ENCODE peak calls at places on chromosome 17, in eight cellular contexts. One of them, this sample, is unnamed.

GRCh38 chr17:81044764-81045589 is 10.0 kb downstream of the BAIAP2 start:
- DNase-seq in cerebellar cortex: peak; percentile 82
- DNase-seq in stimulated activated effector memory CD8-positive, alpha-beta T cell treated with anti-CD3 and anti-CD28 coated beads, Interleukin-12 subunit alpha, Interleukin-12 subunit beta, amount 100 ng/mL, for 72 hours: no peak
- DNase-seq in T-cell: no peak
- DNase-seq in activated T-cell treated with anti-CD3 and anti-CD28 coated beads for 48 hours: no peak
- DNase-seq in GM06990: no peak
- DNase-seq in stimulated activated CD4-positive, alpha-beta T cell treated with anti-CD3 and anti-CD28 coated beads, Interleukin-2, amount 100 ng/mL, for 48 hours: no peak
- DNase-seq in AG10803: peak; percentile 72
- DNase-seq in this sample: no peak

GRCh38 chr17:81453712-81454111 is 58.5 kb downstream of the BAHCC1 start:
- DNase-seq in GM06990: peak; percentile 60
- DNase-seq in stimulated activated CD4-positive, alpha-beta T cell treated with anti-CD3 and anti-CD28 coated beads, Interleukin-2, amount 100 ng/mL, for 48 hours: no peak
- DNase-seq in cerebellar cortex: no peak
- DNase-seq in activated T-cell treated with anti-CD3 and anti-CD28 coated beads for 48 hours: no peak
- DNase-seq in T-cell: no peak
- DNase-seq in stimulated activated effector memory CD8-positive, alpha-beta T cell treated with anti-CD3 and anti-CD28 coated beads, Interleukin-12 subunit alpha, Interleukin-12 subunit beta, amount 100 ng/mL, for 72 hours: no peak
- DNase-seq in AG10803: no peak
- DNase-seq in this sample: no peak

GRCh38 chr17:68593331-68593710 is 7.8 kb downstream of the FAM20A start:
- DNase-seq in GM06990: no peak
- DNase-seq in activated T-cell treated with anti-CD3 and anti-CD28 coated beads for 48 hours: no peak
- DNase-seq in AG10803: peak; percentile 42
- DNase-seq in T-cell: no peak
- DNase-seq in stimulated activated CD4-positive, alpha-beta T cell treated with anti-CD3 and anti-CD28 coated beads, Interleukin-2, amount 100 ng/mL, for 48 hours: no peak
- DNase-seq in stimulated activated effector memory CD8-positive, alpha-beta T cell treated with anti-CD3 and anti-CD28 coated beads, Interleukin-12 subunit alpha, Interleukin-12 subunit beta, amount 100 ng/mL, for 72 hours: no peak
- DNase-seq in cerebellar cortex: no peak
- DNase-seq in this sample: no peak

GRCh38 chr17:7549401-7550055 is 670 bp downstream of the TNFSF12 start:
- DNase-seq in AG10803: no peak
- DNase-seq in activated T-cell treated with anti-CD3 and anti-CD28 coated beads for 48 hours: peak; percentile 30
- DNase-seq in T-cell: no peak
- DNase-seq in GM06990: no peak
- DNase-seq in stimulated activated effector memory CD8-positive, alpha-beta T cell treated with anti-CD3 and anti-CD28 coated beads, Interleukin-12 subunit alpha, Interleukin-12 subunit beta, amount 100 ng/mL, for 72 hours: peak; percentile 70
- DNase-seq in cerebellar cortex: no peak
- DNase-seq in stimulated activated CD4-positive, alpha-beta T cell treated with anti-CD3 and anti-CD28 coated beads, Interleukin-2, amount 100 ng/mL, for 48 hours: peak; percentile 27
- DNase-seq in this sample: no peak

GRCh38 chr17:74493381-74493833 is 27.0 kb downstream of the CD300A start:
- DNase-seq in AG10803: peak; percentile 56
- DNase-seq in stimulated activated CD4-positive, alpha-beta T cell treated with anti-CD3 and anti-CD28 coated beads, Interleukin-2, amount 100 ng/mL, for 48 hours: peak; percentile 65
- DNase-seq in T-cell: peak; percentile 62
- DNase-seq in stimulated activated effector memory CD8-positive, alpha-beta T cell treated with anti-CD3 and anti-CD28 coated beads, Interleukin-12 subunit alpha, Interleukin-12 subunit beta, amount 100 ng/mL, for 72 hours: peak; percentile 78
- DNase-seq in GM06990: no peak
- DNase-seq in cerebellar cortex: peak; percentile 75
- DNase-seq in activated T-cell treated with anti-CD3 and anti-CD28 coated beads for 48 hours: peak; percentile 52
- DNase-seq in this sample: peak; percentile 97

GRCh38 chr17:72822358-72823023 is 270.0 kb downstream of the SLC39A11 start:
- DNase-seq in T-cell: no peak
- DNase-seq in GM06990: no peak
- DNase-seq in AG10803: no peak
- DNase-seq in stimulated activated CD4-positive, alpha-beta T cell treated with anti-CD3 and anti-CD28 coated beads, Interleukin-2, amount 100 ng/mL, for 48 hours: no peak
- DNase-seq in cerebellar cortex: no peak
- DNase-seq in stimulated activated effector memory CD8-positive, alpha-beta T cell treated with anti-CD3 and anti-CD28 coated beads, Interleukin-12 subunit alpha, Interleukin-12 subunit beta, amount 100 ng/mL, for 72 hours: no peak
- DNase-seq in activated T-cell treated with anti-CD3 and anti-CD28 coated beads for 48 hours: no peak
- DNase-seq in this sample: no peak

GRCh38 chr17:38663964-38664644 is 10.7 kb downstream of the EPOP start:
- DNase-seq in stimulated activated CD4-positive, alpha-beta T cell treated with anti-CD3 and anti-CD28 coated beads, Interleukin-2, amount 100 ng/mL, for 48 hours: no peak
- DNase-seq in T-cell: no peak
- DNase-seq in GM06990: no peak
- DNase-seq in cerebellar cortex: no peak
- DNase-seq in activated T-cell treated with anti-CD3 and anti-CD28 coated beads for 48 hours: no peak
- DNase-seq in AG10803: no peak
- DNase-seq in stimulated activated effector memory CD8-positive, alpha-beta T cell treated with anti-CD3 and anti-CD28 coated beads, Interleukin-12 subunit alpha, Interleukin-12 subunit beta, amount 100 ng/mL, for 72 hours: no peak
- DNase-seq in this sample: peak; percentile 49

GRCh38 chr17:20997711-20998570 is 44.9 kb downstream of the USP22 start:
- DNase-seq in GM06990: no peak
- DNase-seq in stimulated activated CD4-positive, alpha-beta T cell treated with anti-CD3 and anti-CD28 coated beads, Interleukin-2, amount 100 ng/mL, for 48 hours: no peak
- DNase-seq in activated T-cell treated with anti-CD3 and anti-CD28 coated beads for 48 hours: no peak
- DNase-seq in AG10803: no peak
- DNase-seq in T-cell: no peak
- DNase-seq in cerebellar cortex: no peak
- DNase-seq in stimulated activated effector memory CD8-positive, alpha-beta T cell treated with anti-CD3 and anti-CD28 coated beads, Interleukin-12 subunit alpha, Interleukin-12 subunit beta, amount 100 ng/mL, for 72 hours: no peak
- DNase-seq in this sample: peak; percentile 91

GRCh38 chr17:51128089-51128488 is 7.4 kb upstream of the SPAG9 start:
- DNase-seq in stimulated activated CD4-positive, alpha-beta T cell treated with anti-CD3 and anti-CD28 coated beads, Interleukin-2, amount 100 ng/mL, for 48 hours: no peak
- DNase-seq in T-cell: no peak
- DNase-seq in AG10803: no peak
- DNase-seq in cerebellar cortex: no peak
- DNase-seq in GM06990: no peak
- DNase-seq in activated T-cell treated with anti-CD3 and anti-CD28 coated beads for 48 hours: no peak
- DNase-seq in stimulated activated effector memory CD8-positive, alpha-beta T cell treated with anti-CD3 and anti-CD28 coated beads, Interleukin-12 subunit alpha, Interleukin-12 subunit beta, amount 100 ng/mL, for 72 hours: no peak
- DNase-seq in this sample: peak; percentile 63

GRCh38 chr17:60151355-60151754 is 1.6 kb downstream of the CA4 start:
- DNase-seq in cerebellar cortex: no peak
- DNase-seq in stimulated activated effector memory CD8-positive, alpha-beta T cell treated with anti-CD3 and anti-CD28 coated beads, Interleukin-12 subunit alpha, Interleukin-12 subunit beta, amount 100 ng/mL, for 72 hours: no peak
- DNase-seq in T-cell: no peak
- DNase-seq in activated T-cell treated with anti-CD3 and anti-CD28 coated beads for 48 hours: no peak
- DNase-seq in stimulated activated CD4-positive, alpha-beta T cell treated with anti-CD3 and anti-CD28 coated beads, Interleukin-2, amount 100 ng/mL, for 48 hours: no peak
- DNase-seq in AG10803: no peak
- DNase-seq in GM06990: no peak
- DNase-seq in this sample: peak; percentile 59

GRCh38 chr17:70820276-70820675 is 650.9 kb downstream of the KCNJ2 start:
- DNase-seq in T-cell: no peak
- DNase-seq in AG10803: peak; percentile 51
- DNase-seq in GM06990: no peak
- DNase-seq in stimulated activated CD4-positive, alpha-beta T cell treated with anti-CD3 and anti-CD28 coated beads, Interleukin-2, amount 100 ng/mL, for 48 hours: no peak
- DNase-seq in cerebellar cortex: no peak
- DNase-seq in stimulated activated effector memory CD8-positive, alpha-beta T cell treated with anti-CD3 and anti-CD28 coated beads, Interleukin-12 subunit alpha, Interleukin-12 subunit beta, amount 100 ng/mL, for 72 hours: no peak
- DNase-seq in activated T-cell treated with anti-CD3 and anti-CD28 coated beads for 48 hours: no peak
- DNase-seq in this sample: no peak

GRCh38 chr17:57109393-57110151 is 24.5 kb downstream of the AKAP1 start:
- DNase-seq in activated T-cell treated with anti-CD3 and anti-CD28 coated beads for 48 hours: no peak
- DNase-seq in GM06990: no peak
- DNase-seq in T-cell: no peak
- DNase-seq in AG10803: no peak
- DNase-seq in stimulated activated CD4-positive, alpha-beta T cell treated with anti-CD3 and anti-CD28 coated beads, Interleukin-2, amount 100 ng/mL, for 48 hours: no peak
- DNase-seq in cerebellar cortex: no peak
- DNase-seq in stimulated activated effector memory CD8-positive, alpha-beta T cell treated with anti-CD3 and anti-CD28 coated beads, Interleukin-12 subunit alpha, Interleukin-12 subunit beta, amount 100 ng/mL, for 72 hours: no peak
- DNase-seq in this sample: peak; percentile 83

GRCh38 chr17:57114085-57114673 is 29.1 kb downstream of the AKAP1 start:
- DNase-seq in T-cell: peak; percentile 56
- DNase-seq in stimulated activated CD4-positive, alpha-beta T cell treated with anti-CD3 and anti-CD28 coated beads, Interleukin-2, amount 100 ng/mL, for 48 hours: peak; percentile 68
- DNase-seq in activated T-cell treated with anti-CD3 and anti-CD28 coated beads for 48 hours: peak; percentile 47
- DNase-seq in stimulated activated effector memory CD8-positive, alpha-beta T cell treated with anti-CD3 and anti-CD28 coated beads, Interleukin-12 subunit alpha, Interleukin-12 subunit beta, amount 100 ng/mL, for 72 hours: peak; percentile 84
- DNase-seq in cerebellar cortex: no peak
- DNase-seq in AG10803: peak; percentile 9
- DNase-seq in GM06990: no peak
- DNase-seq in this sample: peak; percentile 97

GRCh38 chr17:35612924-35613521 is 25.9 kb downstream of the AP2B1 start:
- DNase-seq in GM06990: no peak
- DNase-seq in stimulated activated effector memory CD8-positive, alpha-beta T cell treated with anti-CD3 and anti-CD28 coated beads, Interleukin-12 subunit alpha, Interleukin-12 subunit beta, amount 100 ng/mL, for 72 hours: no peak
- DNase-seq in stimulated activated CD4-positive, alpha-beta T cell treated with anti-CD3 and anti-CD28 coated beads, Interleukin-2, amount 100 ng/mL, for 48 hours: peak; percentile 12
- DNase-seq in AG10803: peak; percentile 51
- DNase-seq in cerebellar cortex: peak; percentile 64
- DNase-seq in activated T-cell treated with anti-CD3 and anti-CD28 coated beads for 48 hours: peak; percentile 8
- DNase-seq in T-cell: peak; percentile 27
- DNase-seq in this sample: peak; percentile 82

GRCh38 chr17:14775761-14776492 is 475.0 kb downstream of the HS3ST3B1 start:
- DNase-seq in stimulated activated CD4-positive, alpha-beta T cell treated with anti-CD3 and anti-CD28 coated beads, Interleukin-2, amount 100 ng/mL, for 48 hours: no peak
- DNase-seq in cerebellar cortex: no peak
- DNase-seq in AG10803: peak; percentile 51
- DNase-seq in activated T-cell treated with anti-CD3 and anti-CD28 coated beads for 48 hours: no peak
- DNase-seq in T-cell: no peak
- DNase-seq in stimulated activated effector memory CD8-positive, alpha-beta T cell treated with anti-CD3 and anti-CD28 coated beads, Interleukin-12 subunit alpha, Interleukin-12 subunit beta, amount 100 ng/mL, for 72 hours: no peak
- DNase-seq in GM06990: no peak
- DNase-seq in this sample: no peak

GRCh38 chr17:50935201-50936124 is 69.3 kb upstream of the TOB1 start:
- DNase-seq in GM06990: no peak
- DNase-seq in AG10803: no peak
- DNase-seq in T-cell: no peak
- DNase-seq in cerebellar cortex: peak; percentile 84
- DNase-seq in stimulated activated effector memory CD8-positive, alpha-beta T cell treated with anti-CD3 and anti-CD28 coated beads, Interleukin-12 subunit alpha, Interleukin-12 subunit beta, amount 100 ng/mL, for 72 hours: no peak
- DNase-seq in activated T-cell treated with anti-CD3 and anti-CD28 coated beads for 48 hours: no peak
- DNase-seq in stimulated activated CD4-positive, alpha-beta T cell treated with anti-CD3 and anti-CD28 coated beads, Interleukin-2, amount 100 ng/mL, for 48 hours: no peak
- DNase-seq in this sample: no peak

GRCh38 chr17:59299400-59300092 is 31.9 kb upstream of the YPEL2 start:
- DNase-seq in stimulated activated CD4-positive, alpha-beta T cell treated with anti-CD3 and anti-CD28 coated beads, Interleukin-2, amount 100 ng/mL, for 48 hours: no peak
- DNase-seq in AG10803: no peak
- DNase-seq in stimulated activated effector memory CD8-positive, alpha-beta T cell treated with anti-CD3 and anti-CD28 coated beads, Interleukin-12 subunit alpha, Interleukin-12 subunit beta, amount 100 ng/mL, for 72 hours: no peak
- DNase-seq in GM06990: no peak
- DNase-seq in activated T-cell treated with anti-CD3 and anti-CD28 coated beads for 48 hours: no peak
- DNase-seq in cerebellar cortex: no peak
- DNase-seq in T-cell: no peak
- DNase-seq in this sample: no peak

GRCh38 chr17:79188048-79188447 is 113.4 kb downstream of the ENGASE start:
- DNase-seq in stimulated activated CD4-positive, alpha-beta T cell treated with anti-CD3 and anti-CD28 coated beads, Interleukin-2, amount 100 ng/mL, for 48 hours: peak; percentile 18
- DNase-seq in GM06990: no peak
- DNase-seq in cerebellar cortex: peak; percentile 58
- DNase-seq in T-cell: no peak
- DNase-seq in stimulated activated effector memory CD8-positive, alpha-beta T cell treated with anti-CD3 and anti-CD28 coated beads, Interleukin-12 subunit alpha, Interleukin-12 subunit beta, amount 100 ng/mL, for 72 hours: no peak
- DNase-seq in activated T-cell treated with anti-CD3 and anti-CD28 coated beads for 48 hours: peak; percentile 12
- DNase-seq in AG10803: no peak
- DNase-seq in this sample: peak; percentile 93

GRCh38 chr17:37488607-37489196 is 989 bp upstream of the DUSP14 start:
- DNase-seq in activated T-cell treated with anti-CD3 and anti-CD28 coated beads for 48 hours: peak; percentile 52
- DNase-seq in T-cell: peak; percentile 18
- DNase-seq in cerebellar cortex: peak; percentile 65
- DNase-seq in stimulated activated effector memory CD8-positive, alpha-beta T cell treated with anti-CD3 and anti-CD28 coated beads, Interleukin-12 subunit alpha, Interleukin-12 subunit beta, amount 100 ng/mL, for 72 hours: no peak
- DNase-seq in stimulated activated CD4-positive, alpha-beta T cell treated with anti-CD3 and anti-CD28 coated beads, Interleukin-2, amount 100 ng/mL, for 48 hours: peak; percentile 58
- DNase-seq in AG10803: peak; percentile 95
- DNase-seq in GM06990: no peak
- DNase-seq in this sample: peak; percentile 95

GRCh38 chr17:71528210-71528609 is 592.6 kb upstream of the SOX9 start:
- DNase-seq in activated T-cell treated with anti-CD3 and anti-CD28 coated beads for 48 hours: no peak
- DNase-seq in AG10803: no peak
- DNase-seq in GM06990: no peak
- DNase-seq in stimulated activated effector memory CD8-positive, alpha-beta T cell treated with anti-CD3 and anti-CD28 coated beads, Interleukin-12 subunit alpha, Interleukin-12 subunit beta, amount 100 ng/mL, for 72 hours: no peak
- DNase-seq in stimulated activated CD4-positive, alpha-beta T cell treated with anti-CD3 and anti-CD28 coated beads, Interleukin-2, amount 100 ng/mL, for 48 hours: no peak
- DNase-seq in cerebellar cortex: no peak
- DNase-seq in T-cell: no peak
- DNase-seq in this sample: no peak

GRCh38 chr17:17723354-17724261 is 42.4 kb downstream of the RAI1 start:
- DNase-seq in activated T-cell treated with anti-CD3 and anti-CD28 coated beads for 48 hours: no peak
- DNase-seq in T-cell: peak; percentile 35
- DNase-seq in cerebellar cortex: peak; percentile 70
- DNase-seq in AG10803: peak; percentile 72
- DNase-seq in GM06990: peak; percentile 61
- DNase-seq in stimulated activated effector memory CD8-positive, alpha-beta T cell treated with anti-CD3 and anti-CD28 coated beads, Interleukin-12 subunit alpha, Interleukin-12 subunit beta, amount 100 ng/mL, for 72 hours: peak; percentile 58
- DNase-seq in stimulated activated CD4-positive, alpha-beta T cell treated with anti-CD3 and anti-CD28 coated beads, Interleukin-2, amount 100 ng/mL, for 48 hours: no peak
- DNase-seq in this sample: peak; percentile 88

GRCh38 chr17:81090361-81091133 is 55.6 kb downstream of the BAIAP2 start:
- DNase-seq in T-cell: peak; percentile 11
- DNase-seq in stimulated activated CD4-positive, alpha-beta T cell treated with anti-CD3 and anti-CD28 coated beads, Interleukin-2, amount 100 ng/mL, for 48 hours: peak; percentile 25
- DNase-seq in stimulated activated effector memory CD8-positive, alpha-beta T cell treated with anti-CD3 and anti-CD28 coated beads, Interleukin-12 subunit alpha, Interleukin-12 subunit beta, amount 100 ng/mL, for 72 hours: no peak
- DNase-seq in cerebellar cortex: no peak
- DNase-seq in activated T-cell treated with anti-CD3 and anti-CD28 coated beads for 48 hours: no peak
- DNase-seq in GM06990: no peak
- DNase-seq in AG10803: peak; percentile 57
- DNase-seq in this sample: peak; percentile 97

GRCh38 chr17:79479876-79480275 is 131.0 kb downstream of the RBFOX3 start:
- DNase-seq in stimulated activated effector memory CD8-positive, alpha-beta T cell treated with anti-CD3 and anti-CD28 coated beads, Interleukin-12 subunit alpha, Interleukin-12 subunit beta, amount 100 ng/mL, for 72 hours: no peak
- DNase-seq in T-cell: no peak
- DNase-seq in cerebellar cortex: peak; percentile 68
- DNase-seq in stimulated activated CD4-positive, alpha-beta T cell treated with anti-CD3 and anti-CD28 coated beads, Interleukin-2, amount 100 ng/mL, for 48 hours: no peak
- DNase-seq in activated T-cell treated with anti-CD3 and anti-CD28 coated beads for 48 hours: no peak
- DNase-seq in AG10803: no peak
- DNase-seq in GM06990: no peak
- DNase-seq in this sample: no peak

GRCh38 chr17:75270218-75270965 is 639 bp downstream of the MIF4GD start:
- DNase-seq in GM06990: peak; percentile 86
- DNase-seq in stimulated activated effector memory CD8-positive, alpha-beta T cell treated with anti-CD3 and anti-CD28 coated beads, Interleukin-12 subunit alpha, Interleukin-12 subunit beta, amount 100 ng/mL, for 72 hours: peak; percentile 90
- DNase-seq in T-cell: peak; percentile 13
- DNase-seq in cerebellar cortex: peak; percentile 60
- DNase-seq in stimulated activated CD4-positive, alpha-beta T cell treated with anti-CD3 and anti-CD28 coated beads, Interleukin-2, amount 100 ng/mL, for 48 hours: peak; percentile 55
- DNase-seq in activated T-cell treated with anti-CD3 and anti-CD28 coated beads for 48 hours: peak; percentile 68
- DNase-seq in AG10803: peak; percentile 80
- DNase-seq in this sample: peak; percentile 90

GRCh38 chr17:5584383-5584951 is at the start of gene NLRP1:
- DNase-seq in AG10803: peak; percentile 93
- DNase-seq in GM06990: peak; percentile 80
- DNase-seq in activated T-cell treated with anti-CD3 and anti-CD28 coated beads for 48 hours: peak; percentile 89
- DNase-seq in T-cell: peak; percentile 95
- DNase-seq in cerebellar cortex: no peak
- DNase-seq in stimulated activated CD4-positive, alpha-beta T cell treated with anti-CD3 and anti-CD28 coated beads, Interleukin-2, amount 100 ng/mL, for 48 hours: peak; percentile 86
- DNase-seq in stimulated activated effector memory CD8-positive, alpha-beta T cell treated with anti-CD3 and anti-CD28 coated beads, Interleukin-12 subunit alpha, Interleukin-12 subunit beta, amount 100 ng/mL, for 72 hours: peak; percentile 94
- DNase-seq in this sample: peak; percentile 88

GRCh38 chr17:1091885-1092284 is 87.9 kb downstream of the ABR start:
- DNase-seq in cerebellar cortex: no peak
- DNase-seq in T-cell: no peak
- DNase-seq in activated T-cell treated with anti-CD3 and anti-CD28 coated beads for 48 hours: no peak
- DNase-seq in stimulated activated CD4-positive, alpha-beta T cell treated with anti-CD3 and anti-CD28 coated beads, Interleukin-2, amount 100 ng/mL, for 48 hours: no peak
- DNase-seq in AG10803: no peak
- DNase-seq in stimulated activated effector memory CD8-positive, alpha-beta T cell treated with anti-CD3 and anti-CD28 coated beads, Interleukin-12 subunit alpha, Interleukin-12 subunit beta, amount 100 ng/mL, for 72 hours: no peak
- DNase-seq in GM06990: no peak
- DNase-seq in this sample: no peak

GRCh38 chr17:40763752-40764151 is 8.2 kb downstream of the KRT26 start:
- DNase-seq in GM06990: no peak
- DNase-seq in activated T-cell treated with anti-CD3 and anti-CD28 coated beads for 48 hours: no peak
- DNase-seq in stimulated activated effector memory CD8-positive, alpha-beta T cell treated with anti-CD3 and anti-CD28 coated beads, Interleukin-12 subunit alpha, Interleukin-12 subunit beta, amount 100 ng/mL, for 72 hours: no peak
- DNase-seq in T-cell: no peak
- DNase-seq in stimulated activated CD4-positive, alpha-beta T cell treated with anti-CD3 and anti-CD28 coated beads, Interleukin-2, amount 100 ng/mL, for 48 hours: no peak
- DNase-seq in cerebellar cortex: no peak
- DNase-seq in AG10803: no peak
- DNase-seq in this sample: no peak

GRCh38 chr17:31522987-31523495 is 131.6 kb downstream of the RAB11FIP4 start:
- DNase-seq in GM06990: no peak
- DNase-seq in AG10803: no peak
- DNase-seq in T-cell: no peak
- DNase-seq in activated T-cell treated with anti-CD3 and anti-CD28 coated beads for 48 hours: no peak
- DNase-seq in stimulated activated effector memory CD8-positive, alpha-beta T cell treated with anti-CD3 and anti-CD28 coated beads, Interleukin-12 subunit alpha, Interleukin-12 subunit beta, amount 100 ng/mL, for 72 hours: no peak
- DNase-seq in stimulated activated CD4-positive, alpha-beta T cell treated with anti-CD3 and anti-CD28 coated beads, Interleukin-2, amount 100 ng/mL, for 48 hours: no peak
- DNase-seq in cerebellar cortex: no peak
- DNase-seq in this sample: no peak

GRCh38 chr17:62965649-62966425 is at the start of gene TANC2:
- DNase-seq in T-cell: peak; percentile 86
- DNase-seq in stimulated activated CD4-positive, alpha-beta T cell treated with anti-CD3 and anti-CD28 coated beads, Interleukin-2, amount 100 ng/mL, for 48 hours: peak; percentile 50
- DNase-seq in stimulated activated effector memory CD8-positive, alpha-beta T cell treated with anti-CD3 and anti-CD28 coated beads, Interleukin-12 subunit alpha, Interleukin-12 subunit beta, amount 100 ng/mL, for 72 hours: peak; percentile 89
- DNase-seq in activated T-cell treated with anti-CD3 and anti-CD28 coated beads for 48 hours: peak; percentile 56
- DNase-seq in GM06990: peak; percentile 50
- DNase-seq in AG10803: peak; percentile 79
- DNase-seq in cerebellar cortex: peak; percentile 87
- DNase-seq in this sample: peak; percentile 95

GRCh38 chr17:75822800-75823166 is 21.4 kb downstream of the UNC13D start:
- DNase-seq in stimulated activated effector memory CD8-positive, alpha-beta T cell treated with anti-CD3 and anti-CD28 coated beads, Interleukin-12 subunit alpha, Interleukin-12 subunit beta, amount 100 ng/mL, for 72 hours: no peak
- DNase-seq in cerebellar cortex: no peak
- DNase-seq in stimulated activated CD4-positive, alpha-beta T cell treated with anti-CD3 and anti-CD28 coated beads, Interleukin-2, amount 100 ng/mL, for 48 hours: no peak
- DNase-seq in GM06990: peak; percentile 5
- DNase-seq in AG10803: no peak
- DNase-seq in activated T-cell treated with anti-CD3 and anti-CD28 coated beads for 48 hours: no peak
- DNase-seq in T-cell: no peak
- DNase-seq in this sample: no peak

GRCh38 chr17:7790150-7790549 is 43.9 kb upstream of the KDM6B start:
- DNase-seq in stimulated activated CD4-positive, alpha-beta T cell treated with anti-CD3 and anti-CD28 coated beads, Interleukin-2, amount 100 ng/mL, for 48 hours: no peak
- DNase-seq in GM06990: no peak
- DNase-seq in AG10803: no peak
- DNase-seq in T-cell: no peak
- DNase-seq in activated T-cell treated with anti-CD3 and anti-CD28 coated beads for 48 hours: no peak
- DNase-seq in stimulated activated effector memory CD8-positive, alpha-beta T cell treated with anti-CD3 and anti-CD28 coated beads, Interleukin-12 subunit alpha, Interleukin-12 subunit beta, amount 100 ng/mL, for 72 hours: no peak
- DNase-seq in cerebellar cortex: no peak
- DNase-seq in this sample: no peak

GRCh38 chr17:49979748-49980479 is 10.9 kb downstream of the DLX4 start:
- DNase-seq in stimulated activated CD4-positive, alpha-beta T cell treated with anti-CD3 and anti-CD28 coated beads, Interleukin-2, amount 100 ng/mL, for 48 hours: no peak
- DNase-seq in GM06990: no peak
- DNase-seq in AG10803: no peak
- DNase-seq in activated T-cell treated with anti-CD3 and anti-CD28 coated beads for 48 hours: no peak
- DNase-seq in cerebellar cortex: no peak
- DNase-seq in T-cell: no peak
- DNase-seq in stimulated activated effector memory CD8-positive, alpha-beta T cell treated with anti-CD3 and anti-CD28 coated beads, Interleukin-12 subunit alpha, Interleukin-12 subunit beta, amount 100 ng/mL, for 72 hours: no peak
- DNase-seq in this sample: no peak

GRCh38 chr17:48583708-48584582 is 5.8 kb upstream of the HOXB4 start:
- DNase-seq in AG10803: peak; percentile 74
- DNase-seq in stimulated activated effector memory CD8-positive, alpha-beta T cell treated with anti-CD3 and anti-CD28 coated beads, Interleukin-12 subunit alpha, Interleukin-12 subunit beta, amount 100 ng/mL, for 72 hours: no peak
- DNase-seq in stimulated activated CD4-positive, alpha-beta T cell treated with anti-CD3 and anti-CD28 coated beads, Interleukin-2, amount 100 ng/mL, for 48 hours: no peak
- DNase-seq in T-cell: no peak
- DNase-seq in GM06990: no peak
- DNase-seq in cerebellar cortex: no peak
- DNase-seq in activated T-cell treated with anti-CD3 and anti-CD28 coated beads for 48 hours: no peak
- DNase-seq in this sample: no peak

GRCh38 chr17:41849251-41849990 is 11.8 kb downstream of the KLHL10 start:
- DNase-seq in activated T-cell treated with anti-CD3 and anti-CD28 coated beads for 48 hours: no peak
- DNase-seq in cerebellar cortex: no peak
- DNase-seq in stimulated activated CD4-positive, alpha-beta T cell treated with anti-CD3 and anti-CD28 coated beads, Interleukin-2, amount 100 ng/mL, for 48 hours: no peak
- DNase-seq in T-cell: no peak
- DNase-seq in AG10803: no peak
- DNase-seq in GM06990: no peak
- DNase-seq in stimulated activated effector memory CD8-positive, alpha-beta T cell treated with anti-CD3 and anti-CD28 coated beads, Interleukin-12 subunit alpha, Interleukin-12 subunit beta, amount 100 ng/mL, for 72 hours: no peak
- DNase-seq in this sample: no peak